ENCODE peak calls at places on chromosomes 3 and 15, in six cellular contexts. One of them, this sample, is unnamed.
A peak's percentile ranks its signal among the peaks of the same experiment; 100 is the strongest.

GRCh38 chr15:64460737-64461576 is 579 bp downstream of the ZNF609 start:
- DNase-seq in fibroblast of lung: peak; percentile 85
- DNase-seq in choroid plexus epithelial cell: peak; percentile 86
- DNase-seq in cardiac muscle cell: peak; percentile 51
- DNase-seq in astrocyte of the cerebellum: peak; percentile 55
- DNase-seq in uterus: peak; percentile 54
- DNase-seq in this sample: no peak

GRCh38 chr3:61890167-61890566 is 328.8 kb downstream of the PTPRG start:
- DNase-seq in cardiac muscle cell: no peak
- DNase-seq in fibroblast of lung: no peak
- DNase-seq in choroid plexus epithelial cell: no peak
- DNase-seq in astrocyte of the cerebellum: no peak
- DNase-seq in uterus: no peak
- DNase-seq in this sample: no peak

GRCh38 chr3:116741462-116741861 is 31.9 kb downstream of the TUSC7 start:
- DNase-seq in choroid plexus epithelial cell: no peak
- DNase-seq in astrocyte of the cerebellum: no peak
- DNase-seq in fibroblast of lung: no peak
- DNase-seq in cardiac muscle cell: peak; percentile 41
- DNase-seq in uterus: no peak
- DNase-seq in this sample: no peak

GRCh38 chr3:105369501-105370371 is 3.0 kb downstream of the ALCAM start:
- DNase-seq in uterus: peak; percentile 64
- DNase-seq in fibroblast of lung: peak; percentile 86
- DNase-seq in astrocyte of the cerebellum: no peak
- DNase-seq in cardiac muscle cell: peak; percentile 75
- DNase-seq in choroid plexus epithelial cell: peak; percentile 81
- DNase-seq in this sample: no peak

GRCh38 chr3:139538733-139539132 is 809 bp downstream of the RBP1 start:
- DNase-seq in astrocyte of the cerebellum: no peak
- DNase-seq in cardiac muscle cell: peak; percentile 10
- DNase-seq in uterus: peak; percentile 68
- DNase-seq in choroid plexus epithelial cell: peak; percentile 78
- DNase-seq in fibroblast of lung: peak; percentile 78
- DNase-seq in this sample: no peak

GRCh38 chr3:52277972-52278509 is 408 bp downstream of the WDR82 start:
- DNase-seq in choroid plexus epithelial cell: peak; percentile 50
- DNase-seq in astrocyte of the cerebellum: no peak
- DNase-seq in cardiac muscle cell: peak; percentile 70
- DNase-seq in fibroblast of lung: peak; percentile 44
- DNase-seq in uterus: peak; percentile 55
- DNase-seq in this sample: no peak

GRCh38 chr3:67468511-67468910 is 185.9 kb downstream of the SUCLG2 start:
- DNase-seq in cardiac muscle cell: no peak
- DNase-seq in fibroblast of lung: no peak
- DNase-seq in astrocyte of the cerebellum: peak; percentile 24
- DNase-seq in uterus: no peak
- DNase-seq in choroid plexus epithelial cell: peak; percentile 47
- DNase-seq in this sample: peak; percentile 31

GRCh38 chr15:56207711-56208110 is 36.0 kb downstream of the RFX7 start:
- DNase-seq in astrocyte of the cerebellum: peak; percentile 24
- DNase-seq in uterus: no peak
- DNase-seq in cardiac muscle cell: no peak
- DNase-seq in fibroblast of lung: no peak
- DNase-seq in choroid plexus epithelial cell: no peak
- DNase-seq in this sample: no peak

GRCh38 chr15:74319596-74320357 is 47.7 kb downstream of the CYP11A1 start:
- DNase-seq in choroid plexus epithelial cell: no peak
- DNase-seq in fibroblast of lung: no peak
- DNase-seq in uterus: no peak
- DNase-seq in astrocyte of the cerebellum: no peak
- DNase-seq in cardiac muscle cell: no peak
- DNase-seq in this sample: no peak

GRCh38 chr3:45333549-45333948 is 54.8 kb upstream of the LARS2 start:
- DNase-seq in astrocyte of the cerebellum: peak; percentile 20
- DNase-seq in cardiac muscle cell: no peak
- DNase-seq in fibroblast of lung: no peak
- DNase-seq in uterus: no peak
- DNase-seq in choroid plexus epithelial cell: peak; percentile 31
- DNase-seq in this sample: no peak

GRCh38 chr3:81758275-81758674 is 3.2 kb downstream of the GBE1 start:
- DNase-seq in astrocyte of the cerebellum: peak; percentile 24
- DNase-seq in fibroblast of lung: peak; percentile 92
- DNase-seq in choroid plexus epithelial cell: peak; percentile 90
- DNase-seq in cardiac muscle cell: no peak
- DNase-seq in uterus: peak; percentile 32
- DNase-seq in this sample: peak; percentile 80

GRCh38 chr15:47194718-47195117 is 522.6 kb upstream of the SEMA6D start:
- DNase-seq in fibroblast of lung: peak; percentile 72
- DNase-seq in choroid plexus epithelial cell: peak; percentile 79
- DNase-seq in uterus: no peak
- DNase-seq in astrocyte of the cerebellum: peak; percentile 40
- DNase-seq in cardiac muscle cell: peak; percentile 59
- DNase-seq in this sample: no peak

GRCh38 chr3:36923981-36924747 is 20.7 kb downstream of the TRANK1 start:
- DNase-seq in astrocyte of the cerebellum: no peak
- DNase-seq in fibroblast of lung: no peak
- DNase-seq in choroid plexus epithelial cell: no peak
- DNase-seq in cardiac muscle cell: peak; percentile 49
- DNase-seq in uterus: no peak
- DNase-seq in this sample: no peak

GRCh38 chr15:52294881-52295420 is 653 bp downstream of the MYO5C start:
- DNase-seq in fibroblast of lung: no peak
- DNase-seq in choroid plexus epithelial cell: no peak
- DNase-seq in astrocyte of the cerebellum: no peak
- DNase-seq in cardiac muscle cell: peak; percentile 23
- DNase-seq in uterus: no peak
- DNase-seq in this sample: no peak

GRCh38 chr3:190385835-190386688 is 1.9 kb upstream of the CLDN16 start:
- DNase-seq in choroid plexus epithelial cell: peak; percentile 97
- DNase-seq in astrocyte of the cerebellum: peak; percentile 88
- DNase-seq in fibroblast of lung: peak; percentile 96
- DNase-seq in uterus: no peak
- DNase-seq in cardiac muscle cell: no peak
- DNase-seq in this sample: peak; percentile 79

GRCh38 chr15:73951591-73951990 is 25.3 kb downstream of the LOXL1 start:
- DNase-seq in uterus: no peak
- DNase-seq in fibroblast of lung: no peak
- DNase-seq in choroid plexus epithelial cell: no peak
- DNase-seq in astrocyte of the cerebellum: no peak
- DNase-seq in cardiac muscle cell: no peak
- DNase-seq in this sample: no peak

GRCh38 chr3:59374812-59375211 is 325.0 kb upstream of the CFAP20DC start:
- DNase-seq in choroid plexus epithelial cell: no peak
- DNase-seq in fibroblast of lung: no peak
- DNase-seq in uterus: no peak
- DNase-seq in astrocyte of the cerebellum: no peak
- DNase-seq in cardiac muscle cell: no peak
- DNase-seq in this sample: no peak

GRCh38 chr3:15858547-15859506 is 61.0 kb upstream of the ANKRD28 start:
- DNase-seq in astrocyte of the cerebellum: no peak
- DNase-seq in choroid plexus epithelial cell: peak; percentile 17
- DNase-seq in cardiac muscle cell: peak; percentile 53
- DNase-seq in fibroblast of lung: peak; percentile 9
- DNase-seq in uterus: peak; percentile 22
- DNase-seq in this sample: no peak

GRCh38 chr3:194095464-194095863 is 40.5 kb upstream of the HES1 start:
- DNase-seq in uterus: peak; percentile 55
- DNase-seq in fibroblast of lung: no peak
- DNase-seq in choroid plexus epithelial cell: no peak
- DNase-seq in cardiac muscle cell: no peak
- DNase-seq in astrocyte of the cerebellum: no peak
- DNase-seq in this sample: no peak

GRCh38 chr15:41474941-41475340 is 18.7 kb upstream of the ITPKA start:
- DNase-seq in astrocyte of the cerebellum: no peak
- DNase-seq in cardiac muscle cell: no peak
- DNase-seq in fibroblast of lung: no peak
- DNase-seq in uterus: no peak
- DNase-seq in choroid plexus epithelial cell: no peak
- DNase-seq in this sample: no peak

GRCh38 chr3:71517206-71517855 is 66.2 kb downstream of the FOXP1 start:
- DNase-seq in astrocyte of the cerebellum: no peak
- DNase-seq in uterus: no peak
- DNase-seq in fibroblast of lung: no peak
- DNase-seq in cardiac muscle cell: no peak
- DNase-seq in choroid plexus epithelial cell: no peak
- DNase-seq in this sample: no peak

GRCh38 chr3:129197341-129197740 is 13.6 kb upstream of the CNBP start:
- DNase-seq in astrocyte of the cerebellum: no peak
- DNase-seq in cardiac muscle cell: no peak
- DNase-seq in choroid plexus epithelial cell: peak; percentile 37
- DNase-seq in fibroblast of lung: no peak
- DNase-seq in uterus: no peak
- DNase-seq in this sample: no peak

GRCh38 chr3:129196601-129197000 is 12.9 kb upstream of the CNBP start:
- DNase-seq in cardiac muscle cell: no peak
- DNase-seq in astrocyte of the cerebellum: no peak
- DNase-seq in uterus: no peak
- DNase-seq in choroid plexus epithelial cell: no peak
- DNase-seq in fibroblast of lung: no peak
- DNase-seq in this sample: no peak

GRCh38 chr3:129199366-129199765 is 15.7 kb upstream of the CNBP start:
- DNase-seq in choroid plexus epithelial cell: no peak
- DNase-seq in cardiac muscle cell: no peak
- DNase-seq in fibroblast of lung: no peak
- DNase-seq in astrocyte of the cerebellum: no peak
- DNase-seq in uterus: no peak
- DNase-seq in this sample: no peak

GRCh38 chr3:129195731-129196256 is 12.1 kb upstream of the CNBP start:
- DNase-seq in choroid plexus epithelial cell: peak; percentile 96
- DNase-seq in uterus: peak; percentile 76
- DNase-seq in fibroblast of lung: peak; percentile 95
- DNase-seq in cardiac muscle cell: no peak
- DNase-seq in astrocyte of the cerebellum: peak; percentile 88
- DNase-seq in this sample: peak; percentile 52
- H3K4me3 ChIP-seq in choroid plexus epithelial cell: peak overlapping the region; percentile 6
- H3K4me3 ChIP-seq in uterus: no peak overlapping the region
- H3K4me3 ChIP-seq in fibroblast of lung: peak overlapping the region; percentile 34
- H3K4me3 ChIP-seq in cardiac muscle cell: no peak overlapping the region
- H3K4me3 ChIP-seq in astrocyte of the cerebellum: peak overlapping the region; percentile 9
- H3K4me3 ChIP-seq in this sample: peak overlapping the region; percentile 11

GRCh38 chr3:41447701-41448100 is 248.4 kb downstream of the CTNNB1 start:
- DNase-seq in cardiac muscle cell: no peak
- DNase-seq in uterus: no peak
- DNase-seq in astrocyte of the cerebellum: no peak
- DNase-seq in fibroblast of lung: no peak
- DNase-seq in choroid plexus epithelial cell: no peak
- DNase-seq in this sample: no peak

GRCh38 chr3:41448396-41448795 is 249.1 kb downstream of the CTNNB1 start:
- DNase-seq in choroid plexus epithelial cell: no peak
- DNase-seq in cardiac muscle cell: no peak
- DNase-seq in uterus: no peak
- DNase-seq in fibroblast of lung: no peak
- DNase-seq in astrocyte of the cerebellum: no peak
- DNase-seq in this sample: no peak

DNA sequence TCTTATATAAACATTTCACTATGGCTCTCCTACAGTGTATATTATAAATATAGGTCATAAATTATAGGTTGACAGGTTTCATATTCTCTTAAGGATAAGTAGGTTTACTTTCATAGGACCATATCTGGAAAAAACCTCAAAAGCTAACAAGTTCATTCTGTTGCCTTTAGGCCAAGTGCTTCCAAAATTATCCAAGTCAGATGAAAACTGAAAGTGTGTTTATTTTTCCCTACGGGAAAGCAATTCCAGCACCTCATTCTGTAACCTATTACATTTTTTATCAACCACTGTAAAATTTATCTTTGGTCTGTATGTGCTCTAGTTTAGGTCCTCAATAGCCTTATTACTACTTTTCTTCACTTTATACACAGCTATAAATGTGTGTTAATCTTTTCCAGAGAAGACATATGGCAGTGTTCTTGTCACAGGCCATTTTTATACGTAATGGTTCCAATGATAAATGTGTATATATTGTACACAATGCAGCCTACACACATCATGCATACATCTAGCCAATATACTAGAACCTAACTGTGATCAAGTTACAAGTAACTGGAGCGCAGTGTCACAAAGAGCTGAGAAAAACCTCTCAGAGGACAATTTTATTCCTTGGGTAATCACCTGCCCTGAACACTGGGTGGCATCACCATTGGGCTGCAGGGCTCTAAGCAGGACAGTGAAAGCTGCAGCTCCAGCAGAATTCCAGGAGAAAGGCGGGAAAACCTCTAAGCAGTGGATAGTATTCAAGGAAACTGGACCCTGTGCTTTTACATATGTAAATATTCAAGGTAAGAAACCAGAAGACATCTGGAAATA is 251.3 kb downstream of the CTNNB1 start:
- DNase-seq in choroid plexus epithelial cell: no peak
- DNase-seq in astrocyte of the cerebellum: no peak
- DNase-seq in fibroblast of lung: peak; percentile 35
- DNase-seq in uterus: no peak
- DNase-seq in cardiac muscle cell: peak; percentile 7
- DNase-seq in this sample: no peak
- TF ChIP-seq CTCF in choroid plexus epithelial cell: peak; percentile 30
- TF ChIP-seq CTCF in astrocyte of the cerebellum: peak; percentile 12
- TF ChIP-seq CTCF in fibroblast of lung: no peak
- TF ChIP-seq CTCF in uterus: no peak
- TF ChIP-seq CTCF in cardiac muscle cell: no peak
- TF ChIP-seq CTCF in this sample: peak; percentile 24

DNA sequence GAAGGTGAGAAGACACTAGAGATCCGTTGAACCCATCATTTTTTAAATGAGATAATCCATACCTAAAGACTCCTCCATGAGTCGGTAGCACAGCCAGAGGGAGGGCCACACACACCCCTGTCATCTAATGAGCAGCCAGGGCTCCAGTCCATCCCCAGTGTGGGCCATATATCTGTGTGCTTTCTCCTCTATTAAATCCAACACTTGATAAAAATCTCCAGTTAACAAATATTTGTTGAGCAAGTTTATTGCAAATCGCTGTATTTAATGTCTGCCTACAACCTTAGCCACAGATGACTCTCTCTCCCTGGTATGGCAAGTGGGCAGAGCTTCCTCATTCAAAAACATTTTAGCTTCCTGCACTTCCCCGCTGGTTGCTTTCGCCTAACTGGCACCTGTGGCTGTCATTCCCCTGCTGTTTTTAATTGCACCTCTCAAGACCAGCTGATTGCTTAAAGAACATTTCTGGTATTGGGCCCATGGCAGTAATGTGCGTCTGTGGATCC is 82.8 kb downstream of the SMAD3 start:
- DNase-seq in uterus: no peak
- DNase-seq in astrocyte of the cerebellum: no peak
- DNase-seq in fibroblast of lung: peak; percentile 73
- DNase-seq in choroid plexus epithelial cell: peak; percentile 70
- DNase-seq in cardiac muscle cell: no peak
- DNase-seq in this sample: no peak
- H3K4me3 ChIP-seq in uterus: no peak overlapping the region
- H3K4me3 ChIP-seq in astrocyte of the cerebellum: no peak overlapping the region
- H3K4me3 ChIP-seq in fibroblast of lung: no peak overlapping the region
- H3K4me3 ChIP-seq in choroid plexus epithelial cell: no peak overlapping the region
- H3K4me3 ChIP-seq in cardiac muscle cell: no peak overlapping the region
- H3K4me3 ChIP-seq in this sample: no peak overlapping the region

DNA sequence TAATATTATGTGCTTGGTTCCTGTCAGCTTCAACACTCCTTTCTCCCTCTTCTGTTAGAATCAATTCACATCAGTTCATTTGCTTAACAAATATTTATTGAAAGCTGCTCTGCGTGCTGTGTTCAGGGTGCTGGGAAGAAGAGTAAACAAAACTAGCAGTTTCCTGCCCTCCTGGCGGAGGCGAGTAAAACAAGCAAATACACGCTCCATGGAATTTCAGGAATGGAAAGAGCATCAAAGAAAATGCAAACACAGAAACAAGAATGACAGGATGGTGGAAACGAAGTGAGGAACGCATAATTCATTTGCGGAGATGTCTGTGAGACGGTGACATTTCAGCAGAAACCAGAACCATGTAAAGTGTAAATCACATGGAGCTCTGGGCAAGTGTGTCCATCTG is 49.4 kb upstream of the SPTSSB start:
- DNase-seq in fibroblast of lung: no peak
- DNase-seq in uterus: no peak
- DNase-seq in choroid plexus epithelial cell: peak; percentile 52
- DNase-seq in cardiac muscle cell: no peak
- DNase-seq in astrocyte of the cerebellum: no peak
- DNase-seq in this sample: no peak
- TF ChIP-seq CTCF in fibroblast of lung: peak; percentile 13
- TF ChIP-seq CTCF in uterus: no peak
- TF ChIP-seq CTCF in choroid plexus epithelial cell: peak; percentile 40
- TF ChIP-seq CTCF in cardiac muscle cell: no peak
- TF ChIP-seq CTCF in astrocyte of the cerebellum: peak; percentile 42
- TF ChIP-seq CTCF in this sample: no peak